ENCODE peak calls at places on chromosomes 12 and 14, in nine cellular contexts. O is OCI-LY7, L is lower lobe of right lung, V is right atrium auricular region, W is psoas muscle, R is BE2C, S is kidney, X is WTC11, C is brain microvascular endothelial cell. Q is an unnamed sample.

GRCh38 chr12:24135158-24135850 is 185.8 kb upstream of the SOX5 start:
- DNase-seq in X (no peak), C (no peak), R (peak; percentile 11), S (no peak), W (no peak), L (no peak), O (no peak), V (no peak), Q (no peak)

GRCh38 chr12:98812225-98812624 is 167.1 kb downstream of the APAF1 start:
- DNase-seq in C (no peak), O (no peak), V (no peak), W (no peak), R (no peak), L (no peak), S (no peak), X (no peak), Q (no peak)

GRCh38 chr12:6935221-6935550 is 7.4 kb downstream of the ATN1 start:
- DNase-seq in V (no peak), C (no peak), O (no peak), S (no peak), X (no peak), R (no peak), L (no peak), W (no peak), Q (no peak)

GRCh38 chr14:51957950-51958349 is 31.4 kb upstream of the RTRAF start:
- DNase-seq in L (no peak), C (peak; percentile 27), W (no peak), X (no peak), O (no peak), V (no peak), S (no peak), R (no peak), Q (no peak)

GRCh38 chr14:37122919-37123639 is 49.3 kb downstream of the SLC25A21 start:
- DNase-seq in X (no peak), W (no peak), C (no peak), O (no peak), R (no peak), L (no peak), V (no peak), S (no peak), Q (no peak)

GRCh38 chr14:55773984-55774581 is 194.1 kb downstream of the KTN1 start:
- DNase-seq in C (no peak), R (no peak), W (no peak), V (no peak), S (no peak), L (no peak), X (no peak), O (no peak), Q (no peak)

GRCh38 chr12:29581641-29582040 is 84.2 kb upstream of the OVCH1 start:
- DNase-seq in O (no peak), W (no peak), L (no peak), X (no peak), C (peak; percentile 56), S (no peak), V (no peak), R (no peak), Q (no peak)

GRCh38 chr14:68659021-68659931 is 133.6 kb downstream of the ZFP36L1 start:
- DNase-seq in C (no peak), R (no peak), V (peak; percentile 58), S (no peak), O (no peak), L (no peak), W (no peak), X (no peak), Q (no peak)

GRCh38 chr14:106586098-106586704 is 1059.8 kb downstream of the TMEM121 start:
- DNase-seq in S (no peak), L (peak; percentile 58), X (no peak), R (peak; percentile 60), O (peak; percentile 69), C (no peak), V (no peak), W (no peak), Q (no peak)

GRCh38 chr12:128853321-128854197 is at the start of gene GLT1D1:
- DNase-seq in W (no peak), O (no peak), R (no peak), X (no peak), S (no peak), L (no peak), V (no peak), C (no peak), Q (no peak)

GRCh38 chr14:38208825-38209562 is 1.3 kb downstream of the SSTR1 start:
- DNase-seq in O (no peak), W (peak; percentile 16), C (no peak), X (peak; percentile 56), L (peak; percentile 44), V (no peak), S (peak; percentile 67), R (peak; percentile 36), Q (no peak)

GRCh38 chr12:28954333-28954732 is 194.7 kb upstream of the FAR2 start:
- DNase-seq in X (no peak), S (no peak), C (peak; percentile 25), W (no peak), O (no peak), V (no peak), L (no peak), R (no peak), Q (no peak)

GRCh38 chr12:132639996-132640520 is 21.5 kb downstream of the P2RX2 start:
- DNase-seq in L (no peak), C (no peak), W (no peak), V (no peak), O (no peak), R (no peak), X (no peak), S (no peak), Q (no peak)

DNA sequence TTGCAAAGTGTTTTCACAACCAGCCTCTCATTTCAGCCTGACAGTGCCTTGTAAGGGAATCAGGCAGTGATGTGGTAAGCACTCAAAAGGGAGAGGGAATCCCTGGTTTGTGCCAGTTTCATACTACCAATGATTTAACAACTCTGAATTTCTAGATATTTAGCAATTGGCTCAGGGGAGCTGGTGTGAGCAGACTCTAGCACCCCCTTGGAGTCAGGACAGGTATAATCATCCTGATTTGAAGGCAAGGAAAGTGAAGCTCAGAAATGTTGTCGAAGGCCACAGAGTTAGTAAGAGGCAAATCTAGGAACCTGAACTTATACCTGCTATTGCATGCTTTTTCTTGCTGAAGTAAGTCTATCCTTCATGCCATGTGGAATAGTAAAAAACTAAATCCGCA is 63.1 kb upstream of the DACT1 start:
- DNase-seq in O (no peak), R (no peak), L (no peak), S (no peak), W (no peak), V (no peak), C (no peak), X (no peak), Q (no peak)
- TF ChIP-seq CTCF in O (no peak), R (peak; percentile 12), L (no peak), S (no peak), W (no peak), V (no peak), C (peak; percentile 46), X (no peak), Q (no peak)

GRCh38 chr12:110503432-110503831 is 1.3 kb downstream of the RAD9B start:
- DNase-seq in R (no peak), L (no peak), W (no peak), C (no peak), O (no peak), X (no peak), S (no peak), V (no peak), Q (no peak)

GRCh38 chr12:110501722-110502448 is at the start of the genes RAD9B and VPS29:
- DNase-seq in X (peak; percentile 98), C (peak; percentile 99), R (peak; percentile 98), S (peak; percentile 99), V (peak; percentile 98), W (peak; percentile 99), L (peak; percentile 99), O (peak; percentile 99), Q (peak; percentile 95)

GRCh38 chr12:110498984-110499706 is 2.8 kb downstream of the VPS29 start:
- DNase-seq in S (no peak), C (peak; percentile 18), V (no peak), X (no peak), W (no peak), R (no peak), O (no peak), L (no peak), Q (no peak)

GRCh38 chr12:110502449-110502738 is 263 bp downstream of the RAD9B start:
- DNase-seq in W (no peak), X (no peak), V (no peak), R (no peak), L (no peak), O (no peak), C (no peak), S (no peak), Q (no peak)

GRCh38 chr12:110501378-110501721 is 561 bp downstream of the VPS29 start:
- DNase-seq in R (peak; percentile 38), C (peak; percentile 24), L (no peak), V (no peak), O (peak; percentile 46), X (no peak), W (peak; percentile 32), S (no peak), Q (no peak)
- TF ChIP-seq CTCF in R (no peak), C (no peak), L (no peak), V (no peak), O (peak; percentile 22), X (no peak), W (no peak), S (no peak), Q (no peak)

DNA sequence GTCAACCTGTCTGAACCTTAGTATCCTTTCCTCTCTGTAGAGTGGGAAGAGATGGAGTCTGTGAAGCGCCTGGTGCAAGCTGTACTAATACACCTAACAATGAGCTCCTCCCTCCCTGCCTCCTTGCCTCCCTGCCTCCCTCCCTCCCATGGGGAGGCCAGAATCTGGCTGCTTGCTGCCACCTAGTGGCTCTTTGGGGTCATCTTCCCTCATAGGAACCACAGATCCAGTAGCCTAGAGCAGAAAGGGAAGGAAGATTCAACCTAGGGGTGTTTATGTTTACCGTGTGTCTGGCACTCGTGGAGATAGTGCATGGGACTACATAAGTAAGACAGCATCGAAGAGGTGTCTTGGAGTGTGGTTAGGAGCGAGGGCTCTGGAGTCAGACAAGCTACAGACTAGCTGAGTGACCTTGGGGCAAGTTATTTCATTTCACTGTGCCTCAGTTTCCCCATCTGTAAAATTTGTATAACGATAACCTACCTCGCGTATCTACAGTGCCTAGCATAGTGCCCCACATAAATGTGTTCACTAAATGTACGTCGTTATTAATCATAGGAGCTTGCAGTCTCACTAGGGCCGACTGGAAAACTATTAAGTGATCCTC is 35.5 kb upstream of the TSPAN9 start:
- DNase-seq in O (peak; percentile 86), C (peak; percentile 72), X (peak; percentile 76), L (no peak), V (no peak), R (peak; percentile 79), W (peak; percentile 51), S (peak; percentile 53), Q (peak; percentile 36)
- TF ChIP-seq CTCF in O (peak; percentile 75), C (peak; percentile 80), X (peak; percentile 62), L (peak; percentile 67), V (peak; percentile 72), R (peak; percentile 83), W (peak; percentile 58), S (peak; percentile 59), Q (peak; percentile 69)

DNA sequence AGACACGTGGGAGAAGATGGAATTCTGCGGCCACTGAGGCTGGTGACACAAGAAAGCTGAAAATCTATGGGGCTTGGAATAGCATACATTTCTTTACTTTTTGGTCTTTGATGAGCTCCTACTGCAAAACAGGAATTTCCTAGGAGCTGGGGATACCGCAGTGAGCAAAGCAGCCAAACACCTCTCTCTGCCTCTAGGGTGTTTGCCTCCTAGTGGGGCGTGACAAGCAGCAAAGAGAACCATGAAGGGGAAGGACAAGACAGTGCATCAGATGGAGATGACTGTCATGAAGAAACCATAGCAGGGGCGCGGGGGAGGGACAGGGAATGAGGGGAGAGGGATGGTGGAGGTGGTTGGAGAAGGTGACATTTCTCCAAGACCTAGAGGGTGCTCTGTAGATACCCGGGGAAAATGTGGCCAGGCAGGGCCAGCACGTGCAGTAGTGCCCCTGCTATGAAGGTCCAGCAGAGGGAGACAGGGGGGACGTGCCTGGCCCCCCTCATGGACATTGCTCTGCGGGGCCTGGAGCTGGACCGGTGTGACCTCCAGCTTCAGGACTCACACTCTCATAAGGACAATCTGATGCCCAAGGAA is 58.6 kb downstream of the SERPINA3 start:
- DNase-seq in X (no peak), W (no peak), V (no peak), S (no peak), O (no peak), C (no peak), L (no peak), R (no peak), Q (no peak)
- TF ChIP-seq CTCF in X (no peak), W (no peak), V (no peak), S (no peak), O (no peak), C (no peak), L (no peak), R (no peak), Q (no peak)